ENCODE peak calls at places on chromosomes 3 and 15, in ten cellular contexts. One of them, this sample, is unnamed.

GRCh38 chr3:185824467-185825378 is at the start of gene IGF2BP2:
- DNase-seq in naive thymus-derived CD4-positive, alpha-beta T cell: peak
- DNase-seq in A549: peak
- DNase-seq in lower lobe of right lung: peak
- DNase-seq in mesendoderm: peak
- DNase-seq in Panc1: no peak
- DNase-seq in MM.1S: peak
- DNase-seq in GM23338: peak
- DNase-seq in pancreas: peak
- DNase-seq in cardiac muscle cell: peak
- DNase-seq in this sample: no peak

GRCh38 chr3:139522421-139522820 is 17.1 kb downstream of the RBP1 start:
- DNase-seq in naive thymus-derived CD4-positive, alpha-beta T cell: no peak
- DNase-seq in A549: no peak
- DNase-seq in lower lobe of right lung: no peak
- DNase-seq in mesendoderm: peak
- DNase-seq in Panc1: no peak
- DNase-seq in MM.1S: no peak
- DNase-seq in GM23338: peak
- DNase-seq in pancreas: no peak
- DNase-seq in cardiac muscle cell: no peak
- DNase-seq in this sample: no peak

GRCh38 chr3:94063497-94064119 is 747 bp downstream of the NSUN3 start:
- DNase-seq in naive thymus-derived CD4-positive, alpha-beta T cell: no peak
- DNase-seq in A549: no peak
- DNase-seq in lower lobe of right lung: no peak
- DNase-seq in mesendoderm: no peak
- DNase-seq in Panc1: no peak
- DNase-seq in MM.1S: peak
- DNase-seq in GM23338: no peak
- DNase-seq in pancreas: no peak
- DNase-seq in cardiac muscle cell: no peak
- DNase-seq in this sample: no peak

GRCh38 chr3:53163459-53164387 is 2.7 kb downstream of the PRKCD start:
- DNase-seq in naive thymus-derived CD4-positive, alpha-beta T cell: no peak
- DNase-seq in A549: no peak
- DNase-seq in lower lobe of right lung: no peak
- DNase-seq in mesendoderm: peak
- DNase-seq in Panc1: no peak
- DNase-seq in MM.1S: no peak
- DNase-seq in GM23338: no peak
- DNase-seq in pancreas: no peak
- DNase-seq in cardiac muscle cell: peak
- DNase-seq in this sample: no peak

GRCh38 chr3:110955301-110955880 is 116.2 kb upstream of the NECTIN3 start:
- DNase-seq in naive thymus-derived CD4-positive, alpha-beta T cell: no peak
- DNase-seq in A549: no peak
- DNase-seq in lower lobe of right lung: no peak
- DNase-seq in mesendoderm: no peak
- DNase-seq in Panc1: no peak
- DNase-seq in MM.1S: no peak
- DNase-seq in GM23338: no peak
- DNase-seq in pancreas: no peak
- DNase-seq in cardiac muscle cell: peak
- DNase-seq in this sample: no peak

GRCh38 chr3:73385538-73385937 is 239.2 kb downstream of the PDZRN3 start:
- DNase-seq in naive thymus-derived CD4-positive, alpha-beta T cell: no peak
- DNase-seq in A549: no peak
- DNase-seq in lower lobe of right lung: no peak
- DNase-seq in mesendoderm: no peak
- DNase-seq in Panc1: no peak
- DNase-seq in MM.1S: no peak
- DNase-seq in GM23338: no peak
- DNase-seq in pancreas: no peak
- DNase-seq in cardiac muscle cell: no peak
- DNase-seq in this sample: no peak

GRCh38 chr15:58313810-58314592 is 117.8 kb upstream of the LIPC start:
- DNase-seq in naive thymus-derived CD4-positive, alpha-beta T cell: no peak
- DNase-seq in A549: no peak
- DNase-seq in lower lobe of right lung: no peak
- DNase-seq in mesendoderm: no peak
- DNase-seq in Panc1: no peak
- DNase-seq in MM.1S: no peak
- DNase-seq in GM23338: no peak
- DNase-seq in pancreas: no peak
- DNase-seq in cardiac muscle cell: no peak
- DNase-seq in this sample: no peak

GRCh38 chr3:162740941-162741596 is 1244.5 kb downstream of the OTOL1 start:
- DNase-seq in naive thymus-derived CD4-positive, alpha-beta T cell: no peak
- DNase-seq in A549: no peak
- DNase-seq in lower lobe of right lung: no peak
- DNase-seq in mesendoderm: peak
- DNase-seq in Panc1: no peak
- DNase-seq in MM.1S: no peak
- DNase-seq in GM23338: peak
- DNase-seq in pancreas: no peak
- DNase-seq in cardiac muscle cell: no peak
- DNase-seq in this sample: no peak

DNA sequence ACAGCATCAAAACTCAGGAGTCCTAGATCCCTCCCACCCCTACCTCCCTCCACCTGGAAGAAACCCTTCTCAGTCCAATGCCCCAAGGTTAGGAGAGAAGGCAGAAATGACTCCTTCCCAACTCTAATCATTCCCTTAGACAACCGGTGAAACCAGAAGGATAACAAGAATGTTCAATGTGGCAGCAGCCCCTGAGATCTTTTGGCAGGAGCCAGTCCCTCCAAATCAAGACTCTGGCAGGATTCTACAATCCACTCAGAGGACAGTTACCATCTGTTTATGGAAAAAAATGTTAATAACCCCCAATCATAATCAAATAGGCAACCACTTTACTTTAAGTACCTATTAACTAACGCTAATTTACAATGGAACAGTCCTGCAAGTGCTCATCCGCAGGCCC is 136.5 kb downstream of the NTRK3 start:
- DNase-seq in naive thymus-derived CD4-positive, alpha-beta T cell: no peak
- DNase-seq in A549: no peak
- DNase-seq in lower lobe of right lung: no peak
- DNase-seq in mesendoderm: no peak
- DNase-seq in Panc1: no peak
- DNase-seq in MM.1S: no peak
- DNase-seq in GM23338: no peak
- DNase-seq in pancreas: no peak
- DNase-seq in cardiac muscle cell: no peak
- DNase-seq in this sample: no peak
- H3K27ac ChIP-seq in naive thymus-derived CD4-positive, alpha-beta T cell: no peak
- H3K27ac ChIP-seq in A549: no peak
- H3K27ac ChIP-seq in lower lobe of right lung: no peak
- H3K27ac ChIP-seq in mesendoderm: no peak
- H3K27ac ChIP-seq in Panc1: no peak
- H3K27ac ChIP-seq in MM.1S: no peak
- H3K27ac ChIP-seq in GM23338: no peak
- H3K27ac ChIP-seq in pancreas: no peak
- H3K27ac ChIP-seq in cardiac muscle cell: no peak
- H3K27ac ChIP-seq in this sample: no peak

GRCh38 chr15:74896316-74896715 is 6.5 kb downstream of the MPI start:
- DNase-seq in naive thymus-derived CD4-positive, alpha-beta T cell: no peak
- DNase-seq in A549: no peak
- DNase-seq in lower lobe of right lung: no peak
- DNase-seq in mesendoderm: no peak
- DNase-seq in Panc1: no peak
- DNase-seq in MM.1S: no peak
- DNase-seq in GM23338: no peak
- DNase-seq in pancreas: no peak
- DNase-seq in cardiac muscle cell: no peak
- DNase-seq in this sample: no peak

GRCh38 chr15:74895830-74896229 is 6.0 kb downstream of the MPI start:
- DNase-seq in naive thymus-derived CD4-positive, alpha-beta T cell: no peak
- DNase-seq in A549: no peak
- DNase-seq in lower lobe of right lung: no peak
- DNase-seq in mesendoderm: no peak
- DNase-seq in Panc1: no peak
- DNase-seq in MM.1S: no peak
- DNase-seq in GM23338: no peak
- DNase-seq in pancreas: no peak
- DNase-seq in cardiac muscle cell: no peak
- DNase-seq in this sample: no peak

GRCh38 chr15:74901612-74902063 is 5.0 kb downstream of the FAM219B start:
- DNase-seq in naive thymus-derived CD4-positive, alpha-beta T cell: peak
- DNase-seq in A549: peak
- DNase-seq in lower lobe of right lung: peak
- DNase-seq in mesendoderm: peak
- DNase-seq in Panc1: peak
- DNase-seq in MM.1S: peak
- DNase-seq in GM23338: peak
- DNase-seq in pancreas: peak
- DNase-seq in cardiac muscle cell: peak
- DNase-seq in this sample: no peak

GRCh38 chr15:74893627-74894026 is 3.8 kb downstream of the MPI start:
- DNase-seq in naive thymus-derived CD4-positive, alpha-beta T cell: peak
- DNase-seq in A549: no peak
- DNase-seq in lower lobe of right lung: no peak
- DNase-seq in mesendoderm: no peak
- DNase-seq in Panc1: no peak
- DNase-seq in MM.1S: peak
- DNase-seq in GM23338: no peak
- DNase-seq in pancreas: no peak
- DNase-seq in cardiac muscle cell: no peak
- DNase-seq in this sample: no peak

GRCh38 chr15:74897300-74897701 is 7.5 kb downstream of the MPI start:
- DNase-seq in naive thymus-derived CD4-positive, alpha-beta T cell: no peak
- DNase-seq in A549: no peak
- DNase-seq in lower lobe of right lung: no peak
- DNase-seq in mesendoderm: no peak
- DNase-seq in Panc1: no peak
- DNase-seq in MM.1S: no peak
- DNase-seq in GM23338: no peak
- DNase-seq in pancreas: no peak
- DNase-seq in cardiac muscle cell: no peak
- DNase-seq in this sample: no peak
- H3K27ac ChIP-seq in naive thymus-derived CD4-positive, alpha-beta T cell: no peak
- H3K27ac ChIP-seq in A549: no peak
- H3K27ac ChIP-seq in lower lobe of right lung: no peak
- H3K27ac ChIP-seq in mesendoderm: no peak
- H3K27ac ChIP-seq in Panc1: no peak
- H3K27ac ChIP-seq in MM.1S: no peak
- H3K27ac ChIP-seq in GM23338: no peak
- H3K27ac ChIP-seq in pancreas: no peak
- H3K27ac ChIP-seq in cardiac muscle cell: peak
- H3K27ac ChIP-seq in this sample: no peak

GRCh38 chr15:79176151-79176550 is 85.6 kb upstream of the RASGRF1 start:
- DNase-seq in naive thymus-derived CD4-positive, alpha-beta T cell: no peak
- DNase-seq in A549: no peak
- DNase-seq in lower lobe of right lung: no peak
- DNase-seq in mesendoderm: no peak
- DNase-seq in Panc1: no peak
- DNase-seq in MM.1S: no peak
- DNase-seq in GM23338: no peak
- DNase-seq in pancreas: no peak
- DNase-seq in cardiac muscle cell: no peak
- DNase-seq in this sample: no peak

GRCh38 chr15:79179108-79179561 is 88.6 kb upstream of the RASGRF1 start:
- DNase-seq in naive thymus-derived CD4-positive, alpha-beta T cell: no peak
- DNase-seq in A549: peak
- DNase-seq in lower lobe of right lung: no peak
- DNase-seq in mesendoderm: peak
- DNase-seq in Panc1: no peak
- DNase-seq in MM.1S: no peak
- DNase-seq in GM23338: peak
- DNase-seq in pancreas: no peak
- DNase-seq in cardiac muscle cell: peak
- DNase-seq in this sample: peak

GRCh38 chr15:79184465-79184892 is 93.9 kb upstream of the RASGRF1 start:
- DNase-seq in naive thymus-derived CD4-positive, alpha-beta T cell: peak
- DNase-seq in A549: peak
- DNase-seq in lower lobe of right lung: peak
- DNase-seq in mesendoderm: peak
- DNase-seq in Panc1: peak
- DNase-seq in MM.1S: peak
- DNase-seq in GM23338: peak
- DNase-seq in pancreas: peak
- DNase-seq in cardiac muscle cell: peak
- DNase-seq in this sample: no peak

GRCh38 chr15:79180318-79180717 is 89.7 kb upstream of the RASGRF1 start:
- DNase-seq in naive thymus-derived CD4-positive, alpha-beta T cell: no peak
- DNase-seq in A549: no peak
- DNase-seq in lower lobe of right lung: no peak
- DNase-seq in mesendoderm: no peak
- DNase-seq in Panc1: no peak
- DNase-seq in MM.1S: no peak
- DNase-seq in GM23338: no peak
- DNase-seq in pancreas: no peak
- DNase-seq in cardiac muscle cell: no peak
- DNase-seq in this sample: no peak

GRCh38 chr15:79179597-79179996 is 89.0 kb upstream of the RASGRF1 start:
- DNase-seq in naive thymus-derived CD4-positive, alpha-beta T cell: no peak
- DNase-seq in A549: no peak
- DNase-seq in lower lobe of right lung: no peak
- DNase-seq in mesendoderm: no peak
- DNase-seq in Panc1: no peak
- DNase-seq in MM.1S: no peak
- DNase-seq in GM23338: no peak
- DNase-seq in pancreas: no peak
- DNase-seq in cardiac muscle cell: no peak
- DNase-seq in this sample: no peak
- H3K27ac ChIP-seq in naive thymus-derived CD4-positive, alpha-beta T cell: no peak
- H3K27ac ChIP-seq in A549: no peak
- H3K27ac ChIP-seq in lower lobe of right lung: no peak
- H3K27ac ChIP-seq in mesendoderm: no peak
- H3K27ac ChIP-seq in Panc1: peak
- H3K27ac ChIP-seq in MM.1S: no peak
- H3K27ac ChIP-seq in GM23338: no peak
- H3K27ac ChIP-seq in pancreas: no peak
- H3K27ac ChIP-seq in cardiac muscle cell: no peak
- H3K27ac ChIP-seq in this sample: no peak

GRCh38 chr3:152285509-152285908 is 16.8 kb downstream of the MBNL1 start:
- DNase-seq in naive thymus-derived CD4-positive, alpha-beta T cell: no peak
- DNase-seq in A549: no peak
- DNase-seq in lower lobe of right lung: no peak
- DNase-seq in mesendoderm: no peak
- DNase-seq in Panc1: no peak
- DNase-seq in MM.1S: no peak
- DNase-seq in GM23338: no peak
- DNase-seq in pancreas: no peak
- DNase-seq in cardiac muscle cell: no peak
- DNase-seq in this sample: no peak

GRCh38 chr3:152281032-152281713 is 12.4 kb downstream of the MBNL1 start:
- DNase-seq in naive thymus-derived CD4-positive, alpha-beta T cell: no peak
- DNase-seq in A549: no peak
- DNase-seq in lower lobe of right lung: no peak
- DNase-seq in mesendoderm: peak
- DNase-seq in Panc1: no peak
- DNase-seq in MM.1S: peak
- DNase-seq in GM23338: no peak
- DNase-seq in pancreas: no peak
- DNase-seq in cardiac muscle cell: peak
- DNase-seq in this sample: no peak

GRCh38 chr3:152282813-152283212 is 14.1 kb downstream of the MBNL1 start:
- DNase-seq in naive thymus-derived CD4-positive, alpha-beta T cell: no peak
- DNase-seq in A549: no peak
- DNase-seq in lower lobe of right lung: no peak
- DNase-seq in mesendoderm: no peak
- DNase-seq in Panc1: no peak
- DNase-seq in MM.1S: no peak
- DNase-seq in GM23338: no peak
- DNase-seq in pancreas: no peak
- DNase-seq in cardiac muscle cell: no peak
- DNase-seq in this sample: no peak

GRCh38 chr3:152284906-152285305 is 16.2 kb downstream of the MBNL1 start:
- DNase-seq in naive thymus-derived CD4-positive, alpha-beta T cell: no peak
- DNase-seq in A549: no peak
- DNase-seq in lower lobe of right lung: no peak
- DNase-seq in mesendoderm: no peak
- DNase-seq in Panc1: no peak
- DNase-seq in MM.1S: no peak
- DNase-seq in GM23338: no peak
- DNase-seq in pancreas: no peak
- DNase-seq in cardiac muscle cell: no peak
- DNase-seq in this sample: no peak

GRCh38 chr3:152283492-152284381 is 15.0 kb downstream of the MBNL1 start:
- DNase-seq in naive thymus-derived CD4-positive, alpha-beta T cell: no peak
- DNase-seq in A549: no peak
- DNase-seq in lower lobe of right lung: no peak
- DNase-seq in mesendoderm: no peak
- DNase-seq in Panc1: no peak
- DNase-seq in MM.1S: no peak
- DNase-seq in GM23338: no peak
- DNase-seq in pancreas: peak
- DNase-seq in cardiac muscle cell: no peak
- DNase-seq in this sample: no peak
- H3K27ac ChIP-seq in naive thymus-derived CD4-positive, alpha-beta T cell: peak
- H3K27ac ChIP-seq in A549: no peak
- H3K27ac ChIP-seq in lower lobe of right lung: peak
- H3K27ac ChIP-seq in mesendoderm: no peak
- H3K27ac ChIP-seq in Panc1: peak
- H3K27ac ChIP-seq in MM.1S: peak
- H3K27ac ChIP-seq in GM23338: peak
- H3K27ac ChIP-seq in pancreas: no peak
- H3K27ac ChIP-seq in cardiac muscle cell: peak
- H3K27ac ChIP-seq in this sample: no peak